ENCODE peak calls at places on chromosomes 2 and 18, in six cellular contexts. O is tibial artery, D is endothelial cell of umbilical vein, W is dorsolateral prefrontal cortex, G is PC-3, U is NCI-H748 treated with DMSO at 0.1 percent for 48 hours. J is an unnamed sample.
A peak's percentile ranks its signal among the peaks of the same experiment; 100 is the strongest.

GRCh38 chr2:213157242-213157641 is 5.8 kb upstream of the IKZF2 start:
- DNase-seq in U (no peak), W (no peak), D (no peak), O (no peak), G (no peak), J (no peak)

GRCh38 chr2:23900927-23901322 is 26.0 kb downstream of the ATAD2B start:
- DNase-seq in W (no peak), O (peak; percentile 69), U (no peak), D (peak; percentile 85), G (peak; percentile 78), J (peak; percentile 82)

GRCh38 chr2:20168048-20168726 is 56.7 kb downstream of the SDC1 start:
- DNase-seq in U (no peak), O (no peak), W (no peak), D (no peak), G (no peak), J (no peak)

GRCh38 chr18:3321133-3321812 is 59.3 kb downstream of the MYL12B start:
- DNase-seq in D (peak; percentile 94), O (no peak), W (no peak), U (no peak), G (peak; percentile 97), J (peak; percentile 96)

GRCh38 chr2:150806336-150806735 is 318.9 kb upstream of the RND3 start:
- DNase-seq in G (no peak), D (peak; percentile 63), U (no peak), O (no peak), W (no peak), J (no peak)

GRCh38 chr18:57771626-57772025 is 31.5 kb downstream of the ATP8B1 start:
- DNase-seq in U (peak; percentile 32), O (no peak), G (peak; percentile 78), D (no peak), W (no peak), J (peak; percentile 75)

GRCh38 chr2:46806526-46806925 is 109.1 kb downstream of the MCFD2 start:
- DNase-seq in G (peak; percentile 75), O (no peak), D (peak; percentile 59), W (no peak), U (no peak), J (peak; percentile 71)

GRCh38 chr2:221529943-221530652 is 42.0 kb downstream of the EPHA4 start:
- DNase-seq in U (peak; percentile 74), G (peak; percentile 82), D (peak; percentile 89), O (no peak), W (no peak), J (peak; percentile 92)